ENCODE peak calls at places on chromosomes 3 and 15, in seven cellular contexts. One of them, this sample, is unnamed.

GRCh38 chr3:15450611-15451467 is 23.4 kb downstream of the EAF1 start:
- DNase-seq in B cell: no peak
- DNase-seq in A549: no peak
- DNase-seq in H54: no peak
- DNase-seq in AG04450: no peak
- DNase-seq in mucosa of descending colon: no peak
- DNase-seq in nucleus accumbens: no peak
- DNase-seq in this sample: no peak

GRCh38 chr3:159982442-159982841 is 6.2 kb upstream of the IL12A start:
- DNase-seq in nucleus accumbens: no peak
- DNase-seq in B cell: no peak
- DNase-seq in H54: no peak
- DNase-seq in mucosa of descending colon: no peak
- DNase-seq in A549: no peak
- DNase-seq in AG04450: no peak
- DNase-seq in this sample: no peak

GRCh38 chr3:10783360-10784346 is 32.4 kb upstream of the SLC6A11 start:
- DNase-seq in H54: peak; percentile 38
- DNase-seq in AG04450: no peak
- DNase-seq in nucleus accumbens: peak; percentile 15
- DNase-seq in B cell: no peak
- DNase-seq in mucosa of descending colon: no peak
- DNase-seq in A549: peak; percentile 26
- DNase-seq in this sample: peak; percentile 5

GRCh38 chr3:4726549-4726948 is 233.4 kb downstream of the ITPR1 start:
- DNase-seq in AG04450: no peak
- DNase-seq in H54: no peak
- DNase-seq in B cell: no peak
- DNase-seq in A549: no peak
- DNase-seq in mucosa of descending colon: no peak
- DNase-seq in nucleus accumbens: no peak
- DNase-seq in this sample: no peak

GRCh38 chr3:127077068-127077467 is 94.2 kb downstream of the PLXNA1 start:
- DNase-seq in A549: no peak
- DNase-seq in B cell: no peak
- DNase-seq in nucleus accumbens: no peak
- DNase-seq in AG04450: no peak
- DNase-seq in mucosa of descending colon: no peak
- DNase-seq in H54: no peak
- DNase-seq in this sample: no peak

GRCh38 chr15:57432141-57432701 is 55.9 kb downstream of the CGNL1 start:
- DNase-seq in AG04450: no peak
- DNase-seq in B cell: no peak
- DNase-seq in A549: no peak
- DNase-seq in nucleus accumbens: no peak
- DNase-seq in H54: no peak
- DNase-seq in mucosa of descending colon: no peak
- DNase-seq in this sample: no peak

GRCh38 chr3:54433846-54434245 is 311.5 kb downstream of the CACNA2D3 start:
- DNase-seq in H54: no peak
- DNase-seq in B cell: no peak
- DNase-seq in nucleus accumbens: no peak
- DNase-seq in AG04450: no peak
- DNase-seq in A549: peak; percentile 39
- DNase-seq in mucosa of descending colon: no peak
- DNase-seq in this sample: no peak

GRCh38 chr15:82140859-82141258 is 95.0 kb upstream of the MEX3B start:
- DNase-seq in A549: no peak
- DNase-seq in AG04450: no peak
- DNase-seq in nucleus accumbens: no peak
- DNase-seq in mucosa of descending colon: no peak
- DNase-seq in H54: no peak
- DNase-seq in B cell: no peak
- DNase-seq in this sample: no peak

GRCh38 chr15:88664151-88664778 is 25.4 kb downstream of the ISG20 start:
- DNase-seq in AG04450: no peak
- DNase-seq in B cell: peak; percentile 72
- DNase-seq in H54: no peak
- DNase-seq in nucleus accumbens: peak; percentile 41
- DNase-seq in A549: no peak
- DNase-seq in mucosa of descending colon: no peak
- DNase-seq in this sample: peak; percentile 70

GRCh38 chr3:32630266-32630665 is 54.7 kb upstream of the CNOT10 start:
- DNase-seq in H54: no peak
- DNase-seq in nucleus accumbens: no peak
- DNase-seq in B cell: no peak
- DNase-seq in mucosa of descending colon: no peak
- DNase-seq in AG04450: no peak
- DNase-seq in A549: peak; percentile 28
- DNase-seq in this sample: no peak

GRCh38 chr3:132164469-132165092 is 129.8 kb upstream of the CPNE4 start:
- DNase-seq in nucleus accumbens: no peak
- DNase-seq in A549: peak; percentile 80
- DNase-seq in AG04450: peak; percentile 4
- DNase-seq in B cell: no peak
- DNase-seq in mucosa of descending colon: no peak
- DNase-seq in H54: no peak
- DNase-seq in this sample: no peak

GRCh38 chr3:114376091-114376490 is 82.3 kb downstream of the TIGIT start:
- DNase-seq in mucosa of descending colon: no peak
- DNase-seq in AG04450: no peak
- DNase-seq in B cell: no peak
- DNase-seq in nucleus accumbens: no peak
- DNase-seq in A549: no peak
- DNase-seq in H54: no peak
- DNase-seq in this sample: no peak

GRCh38 chr3:110773413-110773954 is 298.1 kb upstream of the NECTIN3 start:
- DNase-seq in H54: peak; percentile 9
- DNase-seq in B cell: no peak
- DNase-seq in A549: peak; percentile 81
- DNase-seq in nucleus accumbens: no peak
- DNase-seq in mucosa of descending colon: no peak
- DNase-seq in AG04450: peak; percentile 92
- DNase-seq in this sample: no peak

GRCh38 chr3:196835081-196835480 is 32.6 kb upstream of the SENP5 start:
- DNase-seq in A549: no peak
- DNase-seq in mucosa of descending colon: no peak
- DNase-seq in AG04450: no peak
- DNase-seq in nucleus accumbens: no peak
- DNase-seq in B cell: no peak
- DNase-seq in H54: no peak
- DNase-seq in this sample: no peak

GRCh38 chr15:50071551-50072258 is 47.3 kb downstream of the ATP8B4 start:
- DNase-seq in mucosa of descending colon: no peak
- DNase-seq in A549: no peak
- DNase-seq in AG04450: no peak
- DNase-seq in B cell: no peak
- DNase-seq in H54: no peak
- DNase-seq in nucleus accumbens: no peak
- DNase-seq in this sample: no peak

GRCh38 chr3:57791245-57791644 is 35.1 kb downstream of the SLMAP start:
- DNase-seq in A549: peak; percentile 32
- DNase-seq in H54: no peak
- DNase-seq in mucosa of descending colon: no peak
- DNase-seq in B cell: no peak
- DNase-seq in nucleus accumbens: no peak
- DNase-seq in AG04450: no peak
- DNase-seq in this sample: no peak

GRCh38 chr3:120052685-120053084 is 41.6 kb downstream of the GSK3B start:
- DNase-seq in A549: no peak
- DNase-seq in mucosa of descending colon: no peak
- DNase-seq in AG04450: no peak
- DNase-seq in nucleus accumbens: no peak
- DNase-seq in B cell: no peak
- DNase-seq in H54: no peak
- DNase-seq in this sample: no peak

GRCh38 chr3:126539558-126540250 is 15.7 kb downstream of the CHST13 start:
- DNase-seq in H54: no peak
- DNase-seq in A549: no peak
- DNase-seq in nucleus accumbens: no peak
- DNase-seq in AG04450: no peak
- DNase-seq in B cell: no peak
- DNase-seq in mucosa of descending colon: peak; percentile 31
- DNase-seq in this sample: no peak

GRCh38 chr3:17602126-17602525 is 140.3 kb downstream of the TBC1D5 start:
- DNase-seq in mucosa of descending colon: no peak
- DNase-seq in B cell: no peak
- DNase-seq in AG04450: no peak
- DNase-seq in nucleus accumbens: no peak
- DNase-seq in H54: no peak
- DNase-seq in A549: peak; percentile 14
- DNase-seq in this sample: no peak